ENCODE peak calls at places on chromosomes 7 and 10, in eight cellular contexts. V is GM23248; T is MM.1S; M is stimulated activated CD4-positive, alpha-beta T cell treated with anti-CD3 and anti-CD28 coated beads, Interleukin-4, amount 100 ng/mL, for 4 hours; K is DMS 273 treated with DMSO at 0.1 percent for 48 hours; O is SW 1271; Y is stimulated activated CD8-positive, alpha-beta memory T cell treated with anti-CD3 and anti-CD28 coated beads, Interleukin-4, amount 100 ng/mL, for 1 hour; G is activated naive CD4-positive, alpha-beta T cell treated with anti-CD3 and anti-CD28 coated beads for 36 hours. I is an unnamed sample.

GRCh38 chr7:26199301-26200112 is 1.0 kb downstream of the HNRNPA2B1 start:
- DNase-seq in G (peak; percentile 70), M (peak; percentile 60), V (peak; percentile 77), K (no peak), O (no peak), Y (peak; percentile 28), T (peak; percentile 45), I (peak; percentile 64)

GRCh38 chr10:35889226-35889625 is 247.1 kb upstream of the FZD8 start:
- DNase-seq in O (no peak), M (no peak), V (no peak), K (no peak), G (no peak), T (no peak), Y (no peak), I (no peak)

GRCh38 chr10:71999360-72000072 is 35.3 kb downstream of the CHST3 start:
- DNase-seq in V (peak; percentile 69), G (no peak), T (no peak), K (peak; percentile 57), Y (no peak), O (no peak), M (no peak), I (no peak)

GRCh38 chr7:34438436-34438835 is 219.6 kb upstream of the NPSR1 start:
- DNase-seq in O (no peak), G (no peak), K (no peak), V (no peak), T (peak; percentile 40), Y (no peak), M (no peak), I (no peak)

GRCh38 chr7:47553309-47553708 is 28.6 kb downstream of the TNS3 start:
- DNase-seq in V (peak; percentile 18), O (no peak), M (no peak), K (no peak), T (no peak), Y (no peak), G (no peak), I (no peak)

GRCh38 chr10:71613303-71613777 is 106.2 kb downstream of the C10orf105 start:
- DNase-seq in T (no peak), Y (no peak), K (no peak), M (no peak), G (no peak), O (no peak), V (peak; percentile 71), I (no peak)

GRCh38 chr10:30503700-30504462 is 69.9 kb downstream of the MAP3K8 start:
- DNase-seq in O (no peak), Y (no peak), M (no peak), T (no peak), K (no peak), V (no peak), G (no peak), I (no peak)

GRCh38 chr10:1932617-1933016 is 195.3 kb upstream of the ADARB2 start:
- DNase-seq in T (no peak), V (no peak), G (peak; percentile 20), O (no peak), Y (no peak), K (no peak), M (no peak), I (no peak)